ENCODE peak calls at places on chromosomes 5 and 9, in six cellular contexts. One of them, this sample, is unnamed.

GRCh38 chr9:126705767-126706697 is 92.3 kb downstream of the LMX1B start:
- DNase-seq in adrenal gland: peak; percentile 74
- DNase-seq in tibial artery: peak; percentile 69
- DNase-seq in mesenchymal stem cell: peak; percentile 45
- DNase-seq in mammary epithelial cell: peak; percentile 52
- DNase-seq in left ventricle myocardium inferior: peak; percentile 64
- DNase-seq in this sample: no peak

GRCh38 chr9:109310486-109310901 is 10.4 kb downstream of the EPB41L4B start:
- DNase-seq in adrenal gland: no peak
- DNase-seq in tibial artery: no peak
- DNase-seq in mesenchymal stem cell: no peak
- DNase-seq in mammary epithelial cell: no peak
- DNase-seq in left ventricle myocardium inferior: no peak
- DNase-seq in this sample: no peak

GRCh38 chr5:54909911-54910870 is 75.2 kb downstream of the ESM1 start:
- DNase-seq in adrenal gland: no peak
- DNase-seq in tibial artery: no peak
- DNase-seq in mesenchymal stem cell: no peak
- DNase-seq in mammary epithelial cell: no peak
- DNase-seq in left ventricle myocardium inferior: no peak
- DNase-seq in this sample: no peak

GRCh38 chr9:33117306-33117705 is 40.8 kb upstream of the SMU1 start:
- DNase-seq in adrenal gland: no peak
- DNase-seq in tibial artery: no peak
- DNase-seq in mesenchymal stem cell: no peak
- DNase-seq in mammary epithelial cell: peak; percentile 63
- DNase-seq in left ventricle myocardium inferior: no peak
- DNase-seq in this sample: no peak

GRCh38 chr9:28915256-28915930 is 1342.1 kb upstream of the C9orf72 start:
- DNase-seq in adrenal gland: no peak
- DNase-seq in tibial artery: no peak
- DNase-seq in mesenchymal stem cell: no peak
- DNase-seq in mammary epithelial cell: peak; percentile 86
- DNase-seq in left ventricle myocardium inferior: no peak
- DNase-seq in this sample: peak; percentile 75

GRCh38 chr5:177545487-177546261 is 8.7 kb downstream of the FAM193B start:
- DNase-seq in adrenal gland: peak; percentile 95
- DNase-seq in tibial artery: peak; percentile 92
- DNase-seq in mesenchymal stem cell: peak; percentile 90
- DNase-seq in mammary epithelial cell: peak; percentile 90
- DNase-seq in left ventricle myocardium inferior: peak; percentile 56
- DNase-seq in this sample: no peak

GRCh38 chr5:128225245-128226030 is 141.9 kb downstream of the SLC12A2 start:
- DNase-seq in adrenal gland: no peak
- DNase-seq in tibial artery: no peak
- DNase-seq in mesenchymal stem cell: no peak
- DNase-seq in mammary epithelial cell: peak; percentile 67
- DNase-seq in left ventricle myocardium inferior: no peak
- DNase-seq in this sample: no peak

GRCh38 chr9:122134822-122135528 is 24.6 kb downstream of the NDUFA8 start:
- DNase-seq in adrenal gland: peak; percentile 42
- DNase-seq in tibial artery: no peak
- DNase-seq in mesenchymal stem cell: peak; percentile 43
- DNase-seq in mammary epithelial cell: no peak
- DNase-seq in left ventricle myocardium inferior: no peak
- DNase-seq in this sample: no peak

GRCh38 chr9:137454506-137455360 is 4.4 kb downstream of the NSMF start:
- DNase-seq in adrenal gland: no peak
- DNase-seq in tibial artery: peak; percentile 74
- DNase-seq in mesenchymal stem cell: peak; percentile 39
- DNase-seq in mammary epithelial cell: no peak
- DNase-seq in left ventricle myocardium inferior: peak; percentile 34
- DNase-seq in this sample: no peak

GRCh38 chr5:1888541-1889251 is 6.0 kb upstream of the IRX4 start:
- DNase-seq in adrenal gland: no peak
- DNase-seq in tibial artery: no peak
- DNase-seq in mesenchymal stem cell: no peak
- DNase-seq in mammary epithelial cell: peak; percentile 67
- DNase-seq in left ventricle myocardium inferior: no peak
- DNase-seq in this sample: no peak

GRCh38 chr9:81529556-81530193 is 159.7 kb downstream of the TLE1 start:
- DNase-seq in adrenal gland: no peak
- DNase-seq in tibial artery: no peak
- DNase-seq in mesenchymal stem cell: peak; percentile 68
- DNase-seq in mammary epithelial cell: peak; percentile 84
- DNase-seq in left ventricle myocardium inferior: no peak
- DNase-seq in this sample: no peak

DNA sequence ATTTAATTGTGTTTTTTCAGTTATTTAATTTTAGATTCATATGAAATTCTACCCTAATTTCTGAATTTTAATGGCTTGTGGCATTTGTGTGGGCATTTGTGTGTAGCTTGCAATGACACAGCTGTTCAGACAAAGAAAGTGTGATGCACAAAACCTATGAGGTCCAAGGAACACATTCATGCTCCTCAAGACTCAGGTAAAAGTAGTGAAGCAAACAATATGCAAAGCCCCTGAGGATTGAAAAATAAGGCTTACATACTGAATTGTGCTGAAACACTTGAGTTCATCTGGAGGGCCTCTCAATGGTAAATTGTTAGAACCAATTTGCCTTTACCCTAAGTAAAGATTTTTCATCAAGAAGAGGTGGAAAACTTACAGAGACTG is 28.1 kb downstream of the IL7R start:
- DNase-seq in adrenal gland: no peak
- DNase-seq in tibial artery: no peak
- DNase-seq in mesenchymal stem cell: no peak
- DNase-seq in mammary epithelial cell: no peak
- DNase-seq in left ventricle myocardium inferior: no peak
- DNase-seq in this sample: no peak
- H3K27ac ChIP-seq in adrenal gland: no peak overlapping the region
- H3K27ac ChIP-seq in tibial artery: no peak overlapping the region
- H3K27ac ChIP-seq in mesenchymal stem cell: peak overlapping the region; percentile 49
- H3K27ac ChIP-seq in mammary epithelial cell: peak overlapping the region; percentile 6
- H3K27ac ChIP-seq in left ventricle myocardium inferior: no peak overlapping the region
- H3K27ac ChIP-seq in this sample: peak overlapping the region; percentile 46

DNA sequence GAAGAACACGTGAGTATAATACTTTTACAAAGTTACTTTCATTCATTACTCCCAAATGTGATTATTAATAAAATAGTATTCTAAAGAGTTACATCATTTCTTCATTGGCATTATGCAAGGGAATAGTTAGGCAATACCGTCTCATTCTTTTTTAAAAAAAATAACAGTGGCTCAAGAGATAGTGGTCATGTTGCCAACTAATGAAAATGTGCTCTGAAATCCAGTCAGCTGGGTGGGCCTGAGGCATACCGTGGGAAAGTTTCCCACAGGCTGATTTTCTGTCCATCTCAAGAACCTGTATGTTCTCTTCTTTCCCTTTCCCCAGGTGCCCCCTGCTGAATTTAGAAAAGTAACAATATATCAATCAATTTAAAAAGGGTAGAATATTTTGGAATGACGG is 40.8 kb upstream of the ROPN1L start:
- DNase-seq in adrenal gland: no peak
- DNase-seq in tibial artery: no peak
- DNase-seq in mesenchymal stem cell: peak; percentile 16
- DNase-seq in mammary epithelial cell: peak; percentile 9
- DNase-seq in left ventricle myocardium inferior: no peak
- DNase-seq in this sample: no peak
- H3K27ac ChIP-seq in adrenal gland: no peak overlapping the region
- H3K27ac ChIP-seq in tibial artery: peak overlapping the region; percentile 13
- H3K27ac ChIP-seq in mesenchymal stem cell: no peak overlapping the region
- H3K27ac ChIP-seq in mammary epithelial cell: no peak overlapping the region
- H3K27ac ChIP-seq in left ventricle myocardium inferior: peak overlapping the region; percentile 48
- H3K27ac ChIP-seq in this sample: no peak overlapping the region

GRCh38 chr5:141559481-141559880 is 59.3 kb downstream of the DIAPH1 start:
- DNase-seq in adrenal gland: no peak
- DNase-seq in tibial artery: no peak
- DNase-seq in mesenchymal stem cell: peak; percentile 57
- DNase-seq in mammary epithelial cell: peak; percentile 95
- DNase-seq in left ventricle myocardium inferior: no peak
- DNase-seq in this sample: peak; percentile 90

GRCh38 chr5:141560725-141561483 is 57.9 kb downstream of the DIAPH1 start:
- DNase-seq in adrenal gland: peak; percentile 97
- DNase-seq in tibial artery: peak; percentile 96
- DNase-seq in mesenchymal stem cell: peak; percentile 99
- DNase-seq in mammary epithelial cell: peak; percentile 96
- DNase-seq in left ventricle myocardium inferior: peak; percentile 82
- DNase-seq in this sample: peak; percentile 91

GRCh38 chr5:141557681-141558136 is 61.1 kb downstream of the DIAPH1 start:
- DNase-seq in adrenal gland: peak; percentile 97
- DNase-seq in tibial artery: peak; percentile 92
- DNase-seq in mesenchymal stem cell: peak; percentile 90
- DNase-seq in mammary epithelial cell: peak; percentile 99
- DNase-seq in left ventricle myocardium inferior: peak; percentile 89
- DNase-seq in this sample: peak; percentile 100

GRCh38 chr5:141558150-141558549 is 60.6 kb downstream of the DIAPH1 start:
- DNase-seq in adrenal gland: no peak
- DNase-seq in tibial artery: no peak
- DNase-seq in mesenchymal stem cell: peak; percentile 14
- DNase-seq in mammary epithelial cell: no peak
- DNase-seq in left ventricle myocardium inferior: no peak
- DNase-seq in this sample: no peak

GRCh38 chr5:141560141-141560540 is 58.7 kb downstream of the DIAPH1 start:
- DNase-seq in adrenal gland: no peak
- DNase-seq in tibial artery: no peak
- DNase-seq in mesenchymal stem cell: no peak
- DNase-seq in mammary epithelial cell: peak; percentile 73
- DNase-seq in left ventricle myocardium inferior: no peak
- DNase-seq in this sample: peak; percentile 61
- H3K27ac ChIP-seq in adrenal gland: peak overlapping the region; percentile 85
- H3K27ac ChIP-seq in tibial artery: peak overlapping the region; percentile 79
- H3K27ac ChIP-seq in mesenchymal stem cell: peak overlapping the region; percentile 22
- H3K27ac ChIP-seq in mammary epithelial cell: peak overlapping the region; percentile 97
- H3K27ac ChIP-seq in left ventricle myocardium inferior: peak overlapping the region; percentile 94
- H3K27ac ChIP-seq in this sample: peak overlapping the region; percentile 99

GRCh38 chr9:20513126-20513913 is 109.0 kb downstream of the MLLT3 start:
- DNase-seq in adrenal gland: no peak
- DNase-seq in tibial artery: no peak
- DNase-seq in mesenchymal stem cell: peak; percentile 9
- DNase-seq in mammary epithelial cell: no peak
- DNase-seq in left ventricle myocardium inferior: no peak
- DNase-seq in this sample: no peak
- H3K27ac ChIP-seq in adrenal gland: no peak overlapping the region
- H3K27ac ChIP-seq in tibial artery: no peak overlapping the region
- H3K27ac ChIP-seq in mesenchymal stem cell: no peak overlapping the region
- H3K27ac ChIP-seq in mammary epithelial cell: no peak overlapping the region
- H3K27ac ChIP-seq in left ventricle myocardium inferior: peak overlapping the region; percentile 24
- H3K27ac ChIP-seq in this sample: no peak overlapping the region

This sample was measured in epithelial cell of prostate.